ENCODE peak calls at places on chromosomes 11 and 22, in eight cellular contexts. A is OCI-LY7, U is hepatocyte, L is GM23338, D is PC-9, B is endothelial cell of umbilical vein, O is A549, E is IMR-90. Q is an unnamed sample.
A peak's percentile ranks its signal among the peaks of the same experiment; 100 is the strongest.

GRCh38 chr11:61955416-61956135 is 5.4 kb downstream of the BEST1 start:
- DNase-seq in A (no peak), U (peak; percentile 58), L (peak; percentile 96), D (no peak), B (peak; percentile 9), O (no peak), E (no peak), Q (no peak)

GRCh38 chr11:122717264-122717867 is 61.8 kb downstream of the UBASH3B start:
- DNase-seq in A (peak; percentile 90), U (no peak), L (no peak), D (no peak), B (no peak), O (no peak), E (no peak), Q (no peak)

GRCh38 chr22:42187646-42188045 is 57.0 kb upstream of the CYP2D6 start:
- DNase-seq in A (no peak), U (no peak), L (no peak), D (no peak), B (no peak), O (no peak), E (no peak), Q (no peak)

GRCh38 chr22:42368379-42369249 is 63.6 kb downstream of the NFAM1 start:
- DNase-seq in A (no peak), U (peak; percentile 38), L (peak; percentile 92), D (peak; percentile 8), B (no peak), O (no peak), E (no peak), Q (no peak)

GRCh38 chr11:69983571-69983877 is 94.6 kb upstream of the ANO1 start:
- DNase-seq in A (no peak), U (no peak), L (no peak), D (no peak), B (no peak), O (no peak), E (no peak), Q (no peak)

GRCh38 chr11:1051356-1052132 is 15.0 kb upstream of the MUC6 start:
- DNase-seq in A (no peak), U (no peak), L (no peak), D (no peak), B (no peak), O (no peak), E (no peak), Q (no peak)

GRCh38 chr11:43992834-43993637 is 50.6 kb downstream of the C11orf96 start:
- DNase-seq in A (no peak), U (no peak), L (no peak), D (no peak), B (no peak), O (no peak), E (peak; percentile 53), Q (no peak)

GRCh38 chr22:33194529-33194928 is 136.3 kb upstream of the SYN3 start:
- DNase-seq in A (no peak), U (no peak), L (peak; percentile 45), D (no peak), B (no peak), O (no peak), E (no peak), Q (no peak)

GRCh38 chr11:86947541-86947940 is 7.7 kb downstream of the FZD4 start:
- DNase-seq in A (no peak), U (no peak), L (no peak), D (no peak), B (peak; percentile 69), O (no peak), E (peak; percentile 81), Q (no peak)

GRCh38 chr11:108007819-108008218 is 879 bp upstream of the CUL5 start:
- DNase-seq in A (no peak), U (no peak), L (no peak), D (no peak), B (no peak), O (no peak), E (no peak), Q (no peak)

GRCh38 chr11:106475181-106475580 is 397.7 kb downstream of the AASDHPPT start:
- DNase-seq in A (no peak), U (no peak), L (no peak), D (no peak), B (no peak), O (no peak), E (no peak), Q (no peak)

GRCh38 chr11:17598700-17599459 is 51.8 kb downstream of the OTOG start:
- DNase-seq in A (peak; percentile 75), U (peak; percentile 87), L (peak; percentile 94), D (peak; percentile 60), B (peak; percentile 61), O (peak; percentile 62), E (peak; percentile 55), Q (peak; percentile 78)

DNA sequence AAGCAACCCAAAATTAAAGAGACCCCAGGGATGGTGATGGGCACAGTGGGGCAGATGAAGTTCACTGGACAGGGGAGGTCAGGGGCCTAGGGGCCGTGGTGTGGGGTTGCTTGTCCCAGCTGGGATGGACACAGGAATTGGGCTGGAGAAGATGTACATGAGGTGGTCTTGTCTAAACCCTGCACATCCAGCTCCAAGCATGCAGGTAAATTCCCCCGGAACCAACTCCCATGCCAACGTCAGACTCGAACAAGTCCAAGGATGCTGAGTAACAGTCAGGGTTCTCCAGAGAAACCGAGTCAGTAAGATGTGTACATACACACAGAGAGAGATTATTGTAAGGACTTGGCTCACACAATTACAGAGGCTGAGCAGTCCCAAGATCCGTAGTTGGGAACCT is 28.9 kb downstream of the TSPAN32 start:
- DNase-seq in A (no peak), U (no peak), L (no peak), D (no peak), B (no peak), O (no peak), E (no peak), Q (no peak)
- H3K4me2 ChIP-seq in A (no peak overlapping the region), U (no peak overlapping the region), L (no peak overlapping the region), D (no peak overlapping the region), B (no peak overlapping the region), O (no peak overlapping the region), E (no peak overlapping the region), Q (no peak overlapping the region)

GRCh38 chr11:72738199-72739141 is 13.7 kb downstream of the ARAP1 start:
- DNase-seq in A (peak; percentile 90), U (peak; percentile 56), L (peak; percentile 33), D (peak; percentile 37), B (no peak), O (no peak), E (peak; percentile 33), Q (peak; percentile 40)
- H3K4me3 ChIP-seq in A (peak overlapping the region; percentile 60), U (no peak overlapping the region), L (no peak overlapping the region), D (no peak overlapping the region), B (no peak overlapping the region), O (no peak overlapping the region), E (no peak overlapping the region), Q (no peak overlapping the region)

GRCh38 chr11:116715383-116715782 is 57.4 kb downstream of the BUD13 start:
- DNase-seq in A (no peak), U (no peak), L (peak; percentile 75), D (no peak), B (no peak), O (no peak), E (no peak), Q (no peak)
- H3K4me2 ChIP-seq in A (no peak overlapping the region), U (no peak overlapping the region), L (no peak overlapping the region), D (no peak overlapping the region), B (no peak overlapping the region), O (no peak overlapping the region), E (no peak overlapping the region), Q (no peak overlapping the region)

DNA sequence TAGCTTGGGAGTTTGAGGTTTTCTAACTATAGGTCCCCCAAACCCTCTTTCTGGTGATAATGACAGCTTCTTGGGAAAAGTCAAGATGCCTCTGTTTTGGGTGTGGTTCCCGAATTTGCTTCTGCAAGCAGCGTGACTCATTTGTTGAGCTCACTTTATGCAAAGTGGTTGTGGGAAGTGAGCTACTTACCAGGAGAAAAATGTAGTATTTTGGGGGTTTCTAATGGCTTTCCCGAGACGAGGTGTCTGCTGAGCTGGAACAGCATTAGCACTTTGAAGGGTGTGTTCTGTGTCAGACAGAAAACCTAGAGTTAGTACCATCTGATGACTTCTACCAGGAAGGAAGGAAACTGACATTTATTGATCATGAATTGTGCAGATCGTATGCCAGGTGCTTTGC is 109.0 kb upstream of the CD44 start:
- DNase-seq in A (no peak), U (no peak), L (peak; percentile 20), D (no peak), B (no peak), O (no peak), E (peak; percentile 84), Q (peak; percentile 72)
- H3K4me3 ChIP-seq in A (no peak overlapping the region), U (no peak overlapping the region), L (no peak overlapping the region), D (peak overlapping the region; percentile 8), B (no peak overlapping the region), O (no peak overlapping the region), E (no peak overlapping the region), Q (peak overlapping the region; percentile 40)

GRCh38 chr22:35552846-35553245 is 12.2 kb downstream of the RASD2 start:
- DNase-seq in A (no peak), U (no peak), L (no peak), D (no peak), B (no peak), O (no peak), E (no peak), Q (no peak)
- H3K4me2 ChIP-seq in A (peak overlapping the region; percentile 64), U (no peak overlapping the region), L (no peak overlapping the region), D (no peak overlapping the region), B (no peak overlapping the region), O (no peak overlapping the region), E (no peak overlapping the region), Q (no peak overlapping the region)

DNA sequence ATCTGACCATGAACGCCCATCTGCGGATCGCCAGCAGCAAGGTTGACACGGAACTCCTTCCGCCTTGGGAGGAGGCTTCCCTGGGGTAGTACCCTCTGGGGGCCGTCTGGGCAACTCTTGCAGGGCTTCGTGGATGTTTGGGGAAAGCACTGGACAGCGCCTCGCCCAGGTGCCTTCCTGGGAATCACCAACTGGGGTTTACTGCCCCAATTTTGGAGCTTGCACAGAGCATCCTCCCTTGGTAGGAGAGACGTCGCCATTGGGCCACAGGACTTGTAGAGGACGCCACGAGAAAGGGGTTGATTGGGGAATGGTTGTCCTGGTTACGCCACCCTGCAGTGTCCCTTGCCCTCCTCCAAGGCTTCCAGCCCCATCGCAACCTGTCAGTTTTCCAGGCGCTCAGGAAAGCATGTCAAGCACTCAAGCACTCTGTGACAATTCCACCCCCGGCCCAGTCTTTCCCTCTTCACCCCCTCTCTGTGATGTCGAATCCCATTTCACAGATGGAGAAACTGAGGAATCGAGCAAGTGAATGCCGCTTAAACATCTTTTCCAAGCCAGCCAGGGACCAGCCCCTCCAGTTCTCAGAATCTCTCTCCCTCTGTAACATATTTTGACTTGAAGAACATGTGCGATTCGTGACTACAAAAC is 893 bp upstream of the PRDM11 start:
- DNase-seq in A (no peak), U (peak; percentile 61), L (peak; percentile 93), D (no peak), B (peak; percentile 23), O (no peak), E (peak; percentile 35), Q (no peak)
- H3K4me3 ChIP-seq in A (peak overlapping the region; percentile 80), U (peak overlapping the region; percentile 65), L (peak overlapping the region; percentile 99), D (peak overlapping the region; percentile 100), B (peak overlapping the region; percentile 59), O (peak overlapping the region; percentile 63), E (peak overlapping the region; percentile 65), Q (peak overlapping the region; percentile 85)

Q was measured in PC-3.